ENCODE peak calls at places on chromosomes 12 and 14, in five cellular contexts. One of them, this sample, is unnamed. For H3K4me1, the result is how much of the 10 kb centered on the place peaks cover.

GRCh38 chr14:24889843-24890242 is 160.1 kb downstream of the STXBP6 start:
- DNase-seq in Panc1: no peak
- DNase-seq in cardiac muscle cell: no peak
- DNase-seq in K562: no peak
- DNase-seq in fibroblast of lung: no peak
- DNase-seq in this sample: no peak

GRCh38 chr12:102957339-102958050 is at the start of gene ASCL1:
- DNase-seq in fibroblast of lung: peak
- DNase-seq in K562: no peak
- DNase-seq in cardiac muscle cell: peak
- DNase-seq in Panc1: no peak
- DNase-seq in this sample: no peak

GRCh38 chr14:19974844-19975243 is 547 bp upstream of the OR4K15 start:
- DNase-seq in Panc1: no peak
- DNase-seq in cardiac muscle cell: no peak
- DNase-seq in fibroblast of lung: no peak
- DNase-seq in K562: peak
- DNase-seq in this sample: no peak

GRCh38 chr12:92702754-92703679 is at the start of gene PLEKHG7:
- DNase-seq in fibroblast of lung: no peak
- DNase-seq in K562: no peak
- DNase-seq in Panc1: no peak
- DNase-seq in cardiac muscle cell: no peak
- DNase-seq in this sample: peak

GRCh38 chr12:89162704-89163261 is 189.5 kb downstream of the DUSP6 start:
- DNase-seq in K562: peak
- DNase-seq in Panc1: peak
- DNase-seq in fibroblast of lung: peak
- DNase-seq in cardiac muscle cell: peak
- DNase-seq in this sample: no peak

GRCh38 chr12:20044836-20045235 is 323.5 kb upstream of the PDE3A start:
- DNase-seq in cardiac muscle cell: peak
- DNase-seq in fibroblast of lung: peak
- DNase-seq in Panc1: no peak
- DNase-seq in K562: no peak
- DNase-seq in this sample: no peak

GRCh38 chr12:8615206-8615605 is 2.5 kb upstream of the AICDA start:
- DNase-seq in Panc1: no peak
- DNase-seq in K562: no peak
- DNase-seq in cardiac muscle cell: no peak
- DNase-seq in fibroblast of lung: no peak
- DNase-seq in this sample: no peak

GRCh38 chr12:119061208-119061796 is 80.0 kb downstream of the SRRM4 start:
- DNase-seq in cardiac muscle cell: peak
- DNase-seq in Panc1: no peak
- DNase-seq in fibroblast of lung: peak
- DNase-seq in K562: peak
- DNase-seq in this sample: peak

DNA sequence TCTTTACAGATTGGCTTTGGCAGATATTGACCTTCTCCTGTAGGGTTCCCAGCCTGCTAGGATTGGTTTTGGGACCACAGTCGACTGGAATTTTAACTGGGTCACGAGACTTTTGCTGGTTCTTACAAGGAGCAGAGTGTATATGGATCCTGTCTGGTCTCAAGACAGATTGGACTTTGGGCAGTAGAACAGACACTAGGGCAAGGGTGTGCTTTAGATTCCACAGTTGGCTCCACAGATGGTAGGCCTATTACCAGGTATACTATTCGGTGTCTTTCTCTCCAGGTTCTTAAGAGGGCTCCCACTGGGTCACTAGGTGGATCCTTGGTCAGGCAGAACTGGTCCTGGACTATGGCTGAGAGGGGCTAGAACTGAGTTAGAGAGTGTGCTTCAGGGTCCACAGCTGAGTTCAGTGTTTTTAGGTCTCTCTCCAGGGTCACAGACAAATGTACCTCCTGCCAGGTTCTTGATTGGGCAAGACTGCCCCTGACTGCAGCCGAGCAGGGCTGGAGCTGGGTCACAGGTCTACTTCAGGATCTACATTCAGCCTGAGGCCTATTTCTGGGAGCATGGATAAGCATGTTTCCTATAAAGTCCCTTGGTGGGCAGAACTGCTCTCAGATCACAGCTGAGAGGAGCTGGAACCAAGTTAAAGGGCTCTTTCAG is 460.2 kb downstream of the TMEM117 start:
- DNase-seq in fibroblast of lung: no peak
- DNase-seq in K562: no peak
- DNase-seq in cardiac muscle cell: no peak
- DNase-seq in Panc1: no peak
- DNase-seq in this sample: no peak
- H3K4me3 ChIP-seq in fibroblast of lung: no peak
- H3K4me3 ChIP-seq in K562: no peak
- H3K4me3 ChIP-seq in cardiac muscle cell: no peak
- H3K4me3 ChIP-seq in Panc1: no peak
- H3K4me3 ChIP-seq in this sample: no peak

DNA sequence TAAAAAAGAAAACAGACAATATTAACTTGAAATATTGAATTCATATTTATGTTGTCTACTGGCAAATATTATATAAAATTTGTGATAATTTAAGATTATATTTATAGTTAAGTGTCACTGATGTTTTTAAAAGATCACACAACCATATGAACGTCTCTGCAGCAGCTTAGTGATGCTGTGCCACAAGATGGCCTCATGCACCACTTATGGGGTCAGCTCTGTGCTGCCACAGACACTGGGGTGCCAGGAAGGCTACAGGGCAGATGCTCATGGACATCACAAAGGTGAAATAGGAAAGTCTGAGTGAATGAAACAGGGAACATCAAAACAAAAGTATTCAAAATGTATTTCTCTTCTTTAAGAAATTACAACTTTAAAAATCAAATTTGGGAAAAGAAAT is 13.1 kb downstream of the ATXN3 start:
- DNase-seq in Panc1: no peak
- DNase-seq in fibroblast of lung: no peak
- DNase-seq in cardiac muscle cell: no peak
- DNase-seq in K562: no peak
- DNase-seq in this sample: peak
- TF ChIP-seq CTCF in Panc1: no peak
- TF ChIP-seq CTCF in fibroblast of lung: peak
- TF ChIP-seq CTCF in cardiac muscle cell: peak
- TF ChIP-seq CTCF in K562: no peak
- TF ChIP-seq CTCF in this sample: peak

GRCh38 chr14:100296106-100296651 is 10.1 kb downstream of the SLC25A29 start:
- DNase-seq in K562: no peak
- DNase-seq in fibroblast of lung: no peak
- DNase-seq in cardiac muscle cell: no peak
- DNase-seq in Panc1: no peak
- DNase-seq in this sample: no peak
- H3K4me1 ChIP-seq in K562: under half
- H3K4me1 ChIP-seq in fibroblast of lung: under half
- H3K4me1 ChIP-seq in cardiac muscle cell: under half
- H3K4me1 ChIP-seq in Panc1: under half
- H3K4me1 ChIP-seq in this sample: under half

DNA sequence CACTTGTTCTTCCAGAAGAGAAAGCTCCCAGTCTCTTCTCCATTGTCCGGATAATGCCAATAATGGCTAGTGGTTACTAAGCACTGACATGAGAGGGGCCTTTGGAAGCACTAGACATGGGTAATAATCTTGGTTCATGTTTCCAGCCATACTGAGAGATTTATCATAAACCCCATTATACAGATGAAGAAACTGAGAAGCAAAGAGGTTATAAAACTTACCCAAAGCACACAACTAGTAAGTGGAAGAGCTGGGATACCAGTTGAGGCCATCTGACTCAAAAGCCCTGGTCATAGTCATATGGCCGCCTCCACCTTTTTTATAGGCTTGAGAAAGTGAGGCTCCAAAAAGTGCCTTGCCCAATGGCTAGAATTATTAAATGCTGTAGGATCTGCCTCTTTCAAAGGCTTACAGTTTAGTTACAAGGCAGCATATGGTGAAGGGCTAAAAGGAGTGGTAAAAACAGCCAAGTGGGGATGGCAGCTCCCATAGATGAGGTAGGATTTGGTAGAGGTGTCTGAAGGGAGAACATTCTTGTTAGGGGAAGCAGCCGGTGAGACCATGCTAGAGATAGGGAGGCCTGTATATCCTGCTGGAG is 981 bp downstream of the TXNRD1 start:
- DNase-seq in Panc1: no peak
- DNase-seq in K562: no peak
- DNase-seq in fibroblast of lung: no peak
- DNase-seq in cardiac muscle cell: no peak
- DNase-seq in this sample: no peak
- H3K4me3 ChIP-seq in Panc1: no peak
- H3K4me3 ChIP-seq in K562: no peak
- H3K4me3 ChIP-seq in fibroblast of lung: peak
- H3K4me3 ChIP-seq in cardiac muscle cell: no peak
- H3K4me3 ChIP-seq in this sample: no peak

DNA sequence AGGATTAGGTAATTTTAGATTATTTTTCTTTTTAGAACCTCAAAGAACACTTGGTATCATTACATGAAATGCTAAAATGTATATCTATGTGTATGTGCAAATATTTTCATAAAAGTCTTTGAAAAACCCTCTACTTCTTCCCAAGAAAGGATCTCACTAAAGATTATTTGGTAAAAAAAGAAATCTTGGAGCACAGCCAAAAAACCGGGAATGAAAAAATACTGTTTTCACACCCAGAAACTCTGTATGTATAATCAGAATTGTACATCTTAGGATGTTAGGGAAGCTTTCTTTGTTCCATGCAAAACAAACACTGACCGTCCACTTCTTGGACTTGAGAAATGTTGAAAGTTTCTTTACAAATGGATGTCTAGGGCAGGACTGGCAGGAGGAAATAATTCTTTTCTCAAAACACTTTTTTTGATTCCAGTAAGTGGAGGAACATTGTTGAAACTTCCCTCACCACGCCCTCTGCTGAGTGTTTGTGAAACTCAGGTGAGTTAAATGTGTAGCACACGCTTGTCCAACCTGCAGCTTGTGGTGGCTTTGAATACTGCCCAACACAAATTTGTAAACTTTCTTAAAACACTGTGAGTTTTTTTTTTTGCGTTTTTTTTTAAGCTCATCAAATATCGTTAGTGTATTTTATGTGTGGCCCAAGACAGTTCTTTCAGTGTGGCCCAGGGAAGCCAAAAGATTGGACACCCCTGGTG is 26.5 kb downstream of the FBXO34 start:
- DNase-seq in Panc1: no peak
- DNase-seq in fibroblast of lung: no peak
- DNase-seq in cardiac muscle cell: no peak
- DNase-seq in K562: no peak
- DNase-seq in this sample: peak
- TF ChIP-seq CTCF in Panc1: peak
- TF ChIP-seq CTCF in fibroblast of lung: no peak
- TF ChIP-seq CTCF in cardiac muscle cell: no peak
- TF ChIP-seq CTCF in K562: no peak
- TF ChIP-seq CTCF in this sample: peak

DNA sequence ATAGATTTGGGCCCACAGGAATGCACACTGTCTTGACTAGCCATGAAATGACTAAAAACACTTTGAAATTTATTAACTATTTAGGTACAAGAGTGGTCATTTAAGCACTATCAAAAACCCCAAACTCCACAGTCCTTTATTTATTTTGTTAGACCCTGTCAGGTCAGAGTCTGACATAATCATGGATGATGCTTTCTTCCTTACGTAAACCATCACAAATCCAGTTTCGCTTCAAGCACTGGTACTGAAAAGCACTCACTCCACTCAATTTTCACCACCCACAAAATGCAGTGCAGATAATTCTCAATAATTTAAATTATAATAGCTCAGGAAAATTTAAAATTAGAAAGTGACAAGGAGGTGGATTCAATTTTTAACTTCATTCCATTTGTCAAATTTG is 25.8 kb downstream of the PPP2R5E start:
- DNase-seq in K562: no peak
- DNase-seq in cardiac muscle cell: no peak
- DNase-seq in Panc1: no peak
- DNase-seq in fibroblast of lung: no peak
- DNase-seq in this sample: no peak
- H3K4me1 ChIP-seq in K562: under half
- H3K4me1 ChIP-seq in cardiac muscle cell: under half
- H3K4me1 ChIP-seq in Panc1: under half
- H3K4me1 ChIP-seq in fibroblast of lung: under half
- H3K4me1 ChIP-seq in this sample: under half